ENCODE peak calls at places on chromosomes 4 and X, in eight cellular contexts. I, H, B, V, T, S, F and Q are unnamed samples.

GRCh38 chr4:107987916-107988762 is 1.6 kb upstream of the HADH start:
- DNase-seq in I (no peak), H (no peak), B (no peak), V (no peak), T (no peak), S (no peak), F (no peak), Q (no peak)

GRCh38 chr4:151657896-151658295 is 102.9 kb downstream of the GATB start:
- DNase-seq in I (no peak), H (no peak), B (no peak), V (no peak), T (no peak), S (no peak), F (no peak), Q (no peak)

GRCh38 chr4:2794707-2795557 is 2.0 kb downstream of the SH3BP2 start:
- DNase-seq in I (peak), H (peak), B (peak), V (no peak), T (peak), S (no peak), F (no peak), Q (no peak)

GRCh38 chr4:108144451-108144850 is 24.3 kb downstream of the LEF1 start:
- DNase-seq in I (no peak), H (no peak), B (no peak), V (no peak), T (no peak), S (no peak), F (no peak), Q (no peak)

GRCh38 chr4:6909970-6910339 is 329 bp downstream of the TBC1D14 start:
- DNase-seq in I (no peak), H (peak), B (no peak), V (peak), T (peak), S (no peak), F (peak), Q (peak)

GRCh38 chr4:22471999-22472434 is 43.8 kb downstream of the ADGRA3 start:
- DNase-seq in I (no peak), H (no peak), B (no peak), V (no peak), T (peak), S (no peak), F (no peak), Q (no peak)

GRCh38 chr4:2083826-2084160 is 24.7 kb downstream of the NAT8L start:
- DNase-seq in I (no peak), H (no peak), B (peak), V (no peak), T (no peak), S (no peak), F (no peak), Q (no peak)

GRCh38 chrX:49701323-49701722 is 5.5 kb upstream of the PAGE1 start:
- DNase-seq in I (no peak), H (no peak), B (no peak), V (no peak), T (no peak), S (no peak), F (no peak), Q (no peak)

GRCh38 chr4:6905501-6905900 is 4.1 kb upstream of the TBC1D14 start:
- DNase-seq in I (no peak), H (peak), B (no peak), V (no peak), T (no peak), S (no peak), F (no peak), Q (no peak)

GRCh38 chr4:71461422-71461821 is 122.6 kb downstream of the SLC4A4 start:
- DNase-seq in I (no peak), H (no peak), B (no peak), V (no peak), T (no peak), S (no peak), F (no peak), Q (no peak)

GRCh38 chr4:71456841-71457240 is 118.0 kb downstream of the SLC4A4 start:
- DNase-seq in I (peak), H (no peak), B (no peak), V (no peak), T (peak), S (no peak), F (no peak), Q (no peak)

GRCh38 chr4:71460368-71460767 is 121.5 kb downstream of the SLC4A4 start:
- DNase-seq in I (no peak), H (peak), B (no peak), V (no peak), T (no peak), S (no peak), F (no peak), Q (no peak)
- TF ChIP-seq CTCF in I (no peak), H (no peak), B (no peak), V (no peak), T (no peak), S (no peak), F (no peak), Q (no peak)

DNA sequence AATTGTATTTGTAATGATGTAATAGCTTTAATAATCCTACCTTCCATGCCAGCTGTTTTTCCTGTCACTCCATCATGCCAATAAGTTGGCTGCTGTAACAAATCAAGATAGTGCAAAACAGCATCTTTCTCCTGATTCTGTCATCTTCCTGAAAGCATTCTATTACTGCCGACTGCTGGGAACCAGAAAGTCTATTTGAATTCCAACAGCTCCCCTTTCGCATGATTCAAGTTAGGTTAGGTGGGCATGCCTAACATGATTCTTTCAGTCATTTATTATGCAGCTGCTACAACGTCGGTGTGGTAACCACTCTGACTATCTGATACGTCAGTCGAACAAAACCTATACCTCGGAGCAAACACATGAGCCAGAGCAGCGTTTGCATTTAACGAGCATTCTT is 127.9 kb upstream of the DMD start:
- DNase-seq in I (no peak), H (no peak), B (no peak), V (no peak), T (no peak), S (no peak), F (no peak), Q (no peak)
- TF ChIP-seq CTCF in I (no peak), H (no peak), B (no peak), V (no peak), T (no peak), S (no peak), F (no peak), Q (no peak)

GRCh38 chr4:180949825-180950224 is 1293.4 kb upstream of the TENM3 start:
- DNase-seq in I (no peak), H (no peak), B (no peak), V (no peak), T (no peak), S (no peak), F (no peak), Q (no peak)

GRCh38 chr4:180950377-180950776 is 1292.8 kb upstream of the TENM3 start:
- DNase-seq in I (no peak), H (no peak), B (no peak), V (no peak), T (no peak), S (no peak), F (no peak), Q (no peak)

GRCh38 chr4:180951312-180951711 is 1291.9 kb upstream of the TENM3 start:
- DNase-seq in I (no peak), H (no peak), B (no peak), V (no peak), T (no peak), S (no peak), F (no peak), Q (no peak)

GRCh38 chr4:180946188-180946587 is 1297.0 kb upstream of the TENM3 start:
- DNase-seq in I (no peak), H (no peak), B (no peak), V (no peak), T (no peak), S (no peak), F (no peak), Q (no peak)

GRCh38 chr4:180947421-180947820 is 1295.8 kb upstream of the TENM3 start:
- DNase-seq in I (peak), H (no peak), B (no peak), V (no peak), T (peak), S (peak), F (no peak), Q (no peak)
- TF ChIP-seq CTCF in I (peak), H (no peak), B (peak), V (no peak), T (peak), S (peak), F (no peak), Q (no peak)

GRCh38 chrX:101408530-101408836 is 461 bp downstream of the HNRNPH2 start:
- DNase-seq in I (no peak), H (no peak), B (no peak), V (no peak), T (no peak), S (no peak), F (no peak), Q (no peak)
- TF ChIP-seq CTCF in I (no peak), H (no peak), B (peak), V (no peak), T (no peak), S (no peak), F (no peak), Q (peak)

GRCh38 chr4:110959041-110959643 is 336.3 kb upstream of the PITX2 start:
- DNase-seq in I (peak), H (no peak), B (no peak), V (no peak), T (peak), S (no peak), F (no peak), Q (no peak)
- TF ChIP-seq CTCF in I (peak), H (peak), B (peak), V (peak), T (peak), S (peak), F (no peak), Q (no peak)

DNA sequence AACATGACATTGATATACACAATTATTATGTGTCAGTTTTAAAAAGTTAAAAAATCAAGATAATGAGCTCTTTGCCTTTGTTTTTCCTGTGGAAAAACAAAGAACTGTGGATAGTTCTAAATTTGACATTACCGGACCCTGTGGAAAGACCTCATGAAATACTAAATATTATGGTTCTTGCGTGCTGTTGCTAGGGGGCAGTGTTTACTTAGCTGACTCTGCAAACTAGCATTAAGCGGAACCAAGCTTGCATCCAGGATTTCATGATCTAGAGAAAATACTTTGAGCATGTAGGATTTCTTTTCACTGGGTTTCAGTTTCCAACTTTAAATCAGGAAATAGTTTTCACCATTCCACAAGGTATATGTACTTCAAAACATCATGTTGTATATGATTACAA is 33.6 kb downstream of the CLCN4 start:
- DNase-seq in I (peak), H (peak), B (no peak), V (no peak), T (peak), S (peak), F (peak), Q (no peak)
- TF ChIP-seq CTCF in I (peak), H (peak), B (peak), V (no peak), T (peak), S (peak), F (peak), Q (no peak)